ENCODE peak calls at places on chromosomes 1 and 21, in four cellular contexts. V, X, J and M are unnamed samples.
A peak's percentile ranks its signal among the peaks of the same experiment; 100 is the strongest.

GRCh38 chr1:8903908-8904650 is 25.6 kb upstream of the ENO1 start:
- DNase-seq in V (peak; percentile 96), X (no peak), J (peak; percentile 98), M (peak; percentile 46)

GRCh38 chr1:234842726-234843641 is 233.0 kb upstream of the IRF2BP2 start:
- DNase-seq in X (no peak), V (peak; percentile 30), J (peak; percentile 45), M (no peak)

GRCh38 chr1:224623310-224623714 is 7.2 kb downstream of the CNIH3 start:
- DNase-seq in V (peak; percentile 29), X (no peak), J (peak; percentile 83), M (no peak)

GRCh38 chr1:174837386-174837785 is 162.4 kb upstream of the CACYBP start:
- DNase-seq in J (no peak), V (no peak), X (no peak), M (no peak)

GRCh38 chr1:155455588-155456195 is 106.9 kb downstream of the ASH1L start:
- DNase-seq in V (peak; percentile 52), J (peak; percentile 65), X (no peak), M (no peak)

GRCh38 chr21:33775100-33775828 is 133.0 kb downstream of the ITSN1 start:
- DNase-seq in J (no peak), X (no peak), V (no peak), M (no peak)

GRCh38 chr1:166489670-166490436 is 323.1 kb upstream of the FAM78B start:
- DNase-seq in J (no peak), V (no peak), X (no peak), M (no peak)

GRCh38 chr1:182301467-182302198 is 90.0 kb downstream of the GLUL start:
- DNase-seq in V (peak; percentile 94), J (peak; percentile 56), X (no peak), M (no peak)

GRCh38 chr1:47837046-47837830 is 159.9 kb downstream of the TRABD2B start:
- DNase-seq in X (no peak), V (no peak), J (no peak), M (no peak)

GRCh38 chr21:26881504-26882228 is 36.5 kb upstream of the ADAMTS1 start:
- DNase-seq in J (peak; percentile 13), X (no peak), V (peak; percentile 49), M (no peak)

GRCh38 chr1:54254055-54254454 is 54.1 kb downstream of the MRPL37 start:
- DNase-seq in V (peak; percentile 52), X (no peak), J (peak; percentile 73), M (no peak)

GRCh38 chr1:244865028-244865371 is 657 bp upstream of the HNRNPU start:
- DNase-seq in X (no peak), V (no peak), J (peak; percentile 37), M (no peak)

GRCh38 chr1:225754940-225755635 is 22.5 kb upstream of the SRP9 start:
- DNase-seq in J (peak; percentile 97), V (peak; percentile 94), X (no peak), M (no peak)

GRCh38 chr1:22557341-22557950 is 5.8 kb upstream of the EPHA8 start:
- DNase-seq in V (peak; percentile 8), X (no peak), J (peak; percentile 10), M (no peak)

GRCh38 chr1:226135709-226136108 is 50.8 kb downstream of the ACBD3 start:
- DNase-seq in V (no peak), X (no peak), J (peak; percentile 5), M (no peak)

GRCh38 chr1:29519108-29519507 is 282.8 kb downstream of the PTPRU start:
- DNase-seq in V (no peak), J (no peak), X (no peak), M (no peak)

GRCh38 chr1:3012511-3013291 is 8.6 kb upstream of the ACTRT2 start:
- DNase-seq in V (peak; percentile 10), X (peak; percentile 36), J (peak; percentile 2), M (peak; percentile 67)
- TF ChIP-seq CTCF in V (peak; percentile 47), X (peak; percentile 49), J (peak; percentile 26), M (no peak)

GRCh38 chr1:63935148-63935547 is 161.3 kb downstream of the ROR1 start:
- DNase-seq in X (no peak), J (no peak), V (no peak), M (no peak)
- TF ChIP-seq CTCF in X (no peak), J (peak; percentile 10), V (peak; percentile 16), M (no peak)

GRCh38 chr1:55848906-55849305 is 633.7 kb upstream of the USP24 start:
- DNase-seq in V (peak; percentile 54), X (no peak), J (peak; percentile 34), M (no peak)
- TF ChIP-seq CTCF in V (peak; percentile 40), X (no peak), J (peak; percentile 43), M (no peak)

DNA sequence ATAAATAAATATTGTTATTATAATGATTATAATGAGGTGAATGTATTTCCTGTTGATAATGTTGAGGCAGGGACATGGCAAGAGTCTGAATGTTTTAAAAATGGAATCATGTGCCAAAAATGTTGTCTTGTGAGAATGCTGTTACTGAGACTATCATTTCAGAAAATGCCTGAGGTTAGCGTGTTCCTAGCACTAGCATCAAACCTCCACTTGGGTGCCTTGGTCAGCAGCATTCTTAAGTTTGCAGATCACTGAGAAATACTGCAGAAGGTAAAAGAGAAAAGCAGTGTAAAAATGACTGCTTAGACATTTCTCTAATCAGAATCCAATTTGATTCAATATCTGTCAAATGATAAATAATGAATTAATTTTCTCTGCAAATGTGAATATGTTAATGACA is 50.8 kb downstream of the OLFM3 start:
- DNase-seq in J (no peak), X (no peak), V (no peak), M (no peak)
- TF ChIP-seq CTCF in J (no peak), X (no peak), V (no peak), M (no peak)

DNA sequence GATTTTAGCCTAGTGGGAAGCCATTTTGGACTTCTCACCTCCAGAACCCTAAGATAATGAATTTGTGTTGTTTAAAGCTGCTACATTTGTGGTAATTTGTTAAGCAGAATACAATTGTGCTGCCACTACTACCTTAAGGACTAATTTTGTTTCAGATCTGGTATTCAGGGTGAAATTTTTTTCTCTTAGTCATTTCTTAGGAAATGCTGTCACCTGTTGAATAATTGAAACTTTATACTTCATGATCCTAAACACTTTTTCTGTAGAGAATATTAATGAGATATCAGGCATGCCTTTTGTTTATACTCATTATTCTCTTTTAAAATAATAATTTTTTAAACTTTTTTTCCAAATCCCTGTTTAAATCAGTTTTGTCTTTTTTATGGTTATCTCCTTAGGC is 246.8 kb downstream of the TGFB2 start:
- DNase-seq in V (no peak), X (no peak), J (no peak), M (no peak)
- TF ChIP-seq CTCF in V (no peak), X (no peak), J (no peak), M (no peak)

GRCh38 chr1:40592107-40592773 is 60.8 kb downstream of the ZNF684 start:
- DNase-seq in J (peak; percentile 38), X (no peak), V (peak; percentile 48), M (no peak)
- TF ChIP-seq CTCF in J (peak; percentile 25), X (no peak), V (peak; percentile 46), M (no peak)

GRCh38 chr1:114032271-114033218 is 53.3 kb downstream of the OLFML3 start:
- DNase-seq in X (no peak), V (peak; percentile 38), J (peak; percentile 78), M (no peak)

GRCh38 chr1:114034561-114035303 is 55.5 kb downstream of the OLFML3 start:
- DNase-seq in V (no peak), J (no peak), X (no peak), M (no peak)

GRCh38 chr1:114033961-114034360 is 54.7 kb downstream of the OLFML3 start:
- DNase-seq in X (no peak), J (no peak), V (no peak), M (no peak)

GRCh38 chr1:114035304-114035700 is 56.0 kb downstream of the OLFML3 start:
- DNase-seq in J (no peak), V (no peak), X (no peak), M (no peak)

GRCh38 chr1:114033219-114033706 is 54.0 kb downstream of the OLFML3 start:
- DNase-seq in J (peak; percentile 8), X (no peak), V (peak; percentile 24), M (no peak)
- TF ChIP-seq CTCF in J (peak; percentile 32), X (peak; percentile 25), V (peak; percentile 59), M (no peak)

GRCh38 chr1:58715108-58715507 is 15.2 kb upstream of the MYSM1 start:
- DNase-seq in X (no peak), J (no peak), V (no peak), M (no peak)
- TF ChIP-seq CTCF in X (no peak), J (no peak), V (no peak), M (no peak)

DNA sequence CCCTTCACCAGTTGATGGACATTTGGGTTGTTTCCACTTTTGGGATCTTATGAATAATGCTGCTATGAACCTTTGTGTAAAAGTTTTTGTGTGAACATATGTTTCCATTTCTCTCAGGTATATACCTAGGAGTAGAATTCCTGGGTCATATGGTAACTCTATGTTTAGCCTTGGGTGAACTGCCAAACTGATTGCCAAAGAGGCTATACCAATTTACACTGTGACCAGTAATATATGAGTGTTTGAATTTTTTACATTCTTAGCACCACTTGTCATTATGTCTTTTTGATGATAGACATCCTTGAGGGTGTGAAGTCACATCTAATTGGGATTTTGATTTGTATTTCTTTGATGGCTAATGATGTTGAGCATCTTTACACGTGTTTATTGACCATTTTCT is 290.1 kb downstream of the DUSP10 start:
- DNase-seq in V (no peak), J (no peak), X (no peak), M (no peak)
- TF ChIP-seq CTCF in V (no peak), J (no peak), X (no peak), M (no peak)

DNA sequence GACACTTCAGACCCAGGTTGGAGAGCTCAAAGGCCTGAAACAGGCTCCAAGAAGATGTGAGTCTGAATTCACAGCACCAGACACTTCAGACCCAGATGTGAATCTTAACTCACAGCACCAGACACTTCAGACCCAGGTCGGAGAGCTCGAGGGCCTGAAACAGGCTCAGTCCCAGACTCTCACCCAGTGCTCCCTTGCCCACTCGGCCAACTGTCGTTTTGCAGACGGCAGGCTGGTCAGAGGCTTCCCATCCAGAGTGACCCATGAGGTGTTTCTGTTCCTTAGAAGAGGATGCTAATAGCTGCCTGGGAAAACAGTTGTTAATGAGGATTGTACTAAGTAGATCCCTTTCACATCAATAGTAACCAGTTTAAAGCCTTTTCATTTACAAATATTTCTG is 88.4 kb downstream of the ADARB1 start:
- DNase-seq in V (no peak), X (no peak), J (no peak), M (no peak)
- TF ChIP-seq CTCF in V (no peak), X (no peak), J (no peak), M (no peak)